ENCODE peak calls at places on chromosomes 16 and 17, in four cellular contexts. One of them, this sample, is unnamed.

GRCh38 chr16:83952940-83953795 is at the start of gene OSGIN1:
- DNase-seq in T follicular helper cell: peak
- DNase-seq in neural crest cell: peak
- DNase-seq in dorsolateral prefrontal cortex: peak
- DNase-seq in this sample: peak

GRCh38 chr17:28216528-28216927 is 102.5 kb upstream of the TMEM97 start:
- DNase-seq in dorsolateral prefrontal cortex: no peak
- DNase-seq in neural crest cell: no peak
- DNase-seq in T follicular helper cell: no peak
- DNase-seq in this sample: no peak

GRCh38 chr17:50026046-50026675 is 29.7 kb upstream of the ITGA3 start:
- DNase-seq in dorsolateral prefrontal cortex: no peak
- DNase-seq in T follicular helper cell: no peak
- DNase-seq in neural crest cell: no peak
- DNase-seq in this sample: no peak

GRCh38 chr17:77875881-77876509 is 82.5 kb upstream of the TNRC6C start:
- DNase-seq in neural crest cell: no peak
- DNase-seq in T follicular helper cell: no peak
- DNase-seq in dorsolateral prefrontal cortex: no peak
- DNase-seq in this sample: no peak

GRCh38 chr17:50690887-50691549 is 16.7 kb downstream of the ANKRD40 start:
- DNase-seq in neural crest cell: no peak
- DNase-seq in T follicular helper cell: no peak
- DNase-seq in dorsolateral prefrontal cortex: no peak
- DNase-seq in this sample: no peak

GRCh38 chr17:44751806-44752205 is 7.0 kb upstream of the ADAM11 start:
- DNase-seq in dorsolateral prefrontal cortex: no peak
- DNase-seq in neural crest cell: no peak
- DNase-seq in T follicular helper cell: no peak
- DNase-seq in this sample: no peak

GRCh38 chr17:20948984-20949777 is 93.6 kb downstream of the USP22 start:
- DNase-seq in T follicular helper cell: no peak
- DNase-seq in neural crest cell: no peak
- DNase-seq in dorsolateral prefrontal cortex: no peak
- DNase-seq in this sample: no peak

GRCh38 chr17:30929081-30929633 is 7.4 kb downstream of the ADAP2 start:
- DNase-seq in neural crest cell: no peak
- DNase-seq in dorsolateral prefrontal cortex: no peak
- DNase-seq in T follicular helper cell: no peak
- DNase-seq in this sample: no peak

GRCh38 chr17:72182256-72182890 is 61.6 kb downstream of the SOX9 start:
- DNase-seq in T follicular helper cell: no peak
- DNase-seq in dorsolateral prefrontal cortex: no peak
- DNase-seq in neural crest cell: no peak
- DNase-seq in this sample: no peak

GRCh38 chr16:52436646-52437645 is 110.0 kb downstream of the TOX3 start:
- DNase-seq in neural crest cell: no peak
- DNase-seq in T follicular helper cell: no peak
- DNase-seq in dorsolateral prefrontal cortex: no peak
- DNase-seq in this sample: no peak

GRCh38 chr17:27403480-27404005 is 52.7 kb upstream of the KSR1 start:
- DNase-seq in T follicular helper cell: no peak
- DNase-seq in neural crest cell: no peak
- DNase-seq in dorsolateral prefrontal cortex: no peak
- DNase-seq in this sample: no peak

GRCh38 chr17:49557204-49558024 is 18.3 kb upstream of the NXPH3 start:
- DNase-seq in neural crest cell: peak
- DNase-seq in dorsolateral prefrontal cortex: no peak
- DNase-seq in T follicular helper cell: no peak
- DNase-seq in this sample: no peak

GRCh38 chr17:21455761-21456160 is 79.6 kb downstream of the KCNJ12 start:
- DNase-seq in dorsolateral prefrontal cortex: no peak
- DNase-seq in neural crest cell: no peak
- DNase-seq in T follicular helper cell: no peak
- DNase-seq in this sample: no peak

GRCh38 chr17:4488989-4489595 is 9.6 kb upstream of the SPNS2 start:
- DNase-seq in dorsolateral prefrontal cortex: no peak
- DNase-seq in neural crest cell: no peak
- DNase-seq in T follicular helper cell: no peak
- DNase-seq in this sample: no peak

GRCh38 chr17:49401971-49402491 is 12.7 kb downstream of the PHB1 start:
- DNase-seq in dorsolateral prefrontal cortex: peak
- DNase-seq in T follicular helper cell: no peak
- DNase-seq in neural crest cell: peak
- DNase-seq in this sample: no peak

GRCh38 chr17:82194765-82195164 is 17.9 kb downstream of the CCDC57 start:
- DNase-seq in T follicular helper cell: no peak
- DNase-seq in dorsolateral prefrontal cortex: no peak
- DNase-seq in neural crest cell: no peak
- DNase-seq in this sample: no peak

GRCh38 chr17:64148699-64149098 is 18.8 kb upstream of the ERN1 start:
- DNase-seq in T follicular helper cell: no peak
- DNase-seq in neural crest cell: no peak
- DNase-seq in dorsolateral prefrontal cortex: peak
- DNase-seq in this sample: no peak

GRCh38 chr16:68086336-68086821 is 1.2 kb downstream of the NFATC3 start:
- DNase-seq in T follicular helper cell: no peak
- DNase-seq in dorsolateral prefrontal cortex: no peak
- DNase-seq in neural crest cell: no peak
- DNase-seq in this sample: no peak

GRCh38 chr17:2695243-2695960 is 16.2 kb downstream of the CLUH start:
- DNase-seq in neural crest cell: no peak
- DNase-seq in dorsolateral prefrontal cortex: no peak
- DNase-seq in T follicular helper cell: no peak
- DNase-seq in this sample: no peak

GRCh38 chr16:79369796-79370195 is 230.7 kb downstream of the MAF start:
- DNase-seq in neural crest cell: no peak
- DNase-seq in dorsolateral prefrontal cortex: no peak
- DNase-seq in T follicular helper cell: no peak
- DNase-seq in this sample: no peak

GRCh38 chr16:4309833-4310266 is 6.0 kb upstream of the GLIS2 start:
- DNase-seq in T follicular helper cell: peak
- DNase-seq in dorsolateral prefrontal cortex: no peak
- DNase-seq in neural crest cell: peak
- DNase-seq in this sample: peak

GRCh38 chr16:57997176-57997527 is 3.3 kb downstream of the ZNF319 start:
- DNase-seq in neural crest cell: no peak
- DNase-seq in dorsolateral prefrontal cortex: no peak
- DNase-seq in T follicular helper cell: no peak
- DNase-seq in this sample: no peak

GRCh38 chr17:66508896-66509843 is 206.8 kb downstream of the PRKCA start:
- DNase-seq in T follicular helper cell: no peak
- DNase-seq in dorsolateral prefrontal cortex: no peak
- DNase-seq in neural crest cell: no peak
- DNase-seq in this sample: peak

GRCh38 chr17:49213399-49213798 is 2.9 kb downstream of the ABI3 start:
- DNase-seq in neural crest cell: no peak
- DNase-seq in T follicular helper cell: no peak
- DNase-seq in dorsolateral prefrontal cortex: no peak
- DNase-seq in this sample: no peak

GRCh38 chr17:1087381-1088241 is 90.7 kb downstream of the TIMM22 start:
- DNase-seq in T follicular helper cell: no peak
- DNase-seq in dorsolateral prefrontal cortex: no peak
- DNase-seq in neural crest cell: peak
- DNase-seq in this sample: no peak

GRCh38 chr16:55116165-55116894 is 185.7 kb downstream of the IRX5 start:
- DNase-seq in neural crest cell: no peak
- DNase-seq in dorsolateral prefrontal cortex: no peak
- DNase-seq in T follicular helper cell: no peak
- DNase-seq in this sample: no peak